ENCODE peak calls at places on chromosomes 3 and 15, in five cellular contexts. I is B cell, D is coronary artery, G is IMR-90, T is mucosa of descending colon. V is an unnamed sample.

GRCh38 chr3:50390523-50391177 is 31.3 kb upstream of the TMEM115 start:
- DNase-seq in T (peak; percentile 57), G (no peak), D (no peak), I (no peak), V (no peak)

GRCh38 chr3:187185759-187186158 is 11.5 kb upstream of the RTP1 start:
- DNase-seq in D (no peak), G (no peak), T (no peak), I (no peak), V (no peak)

GRCh38 chr3:106824856-106825255 is 552.4 kb upstream of the CCDC54 start:
- DNase-seq in T (no peak), D (no peak), G (peak; percentile 65), I (peak; percentile 3), V (no peak)

GRCh38 chr3:52437326-52438103 is 7.4 kb downstream of the SEMA3G start:
- DNase-seq in I (no peak), T (peak; percentile 82), D (no peak), G (no peak), V (no peak)

GRCh38 chr15:32898991-32899613 is 181.3 kb downstream of the GREM1 start:
- DNase-seq in G (no peak), D (no peak), T (no peak), I (peak; percentile 66), V (no peak)

GRCh38 chr3:74546426-74546825 is 68.0 kb downstream of the CNTN3 start:
- DNase-seq in G (peak; percentile 30), I (no peak), T (no peak), D (no peak), V (no peak)

GRCh38 chr3:160381470-160381869 is 17.6 kb downstream of the IFT80 start:
- DNase-seq in I (no peak), T (no peak), D (no peak), G (peak; percentile 66), V (no peak)

GRCh38 chr3:79467721-79468120 is 300.1 kb downstream of the ROBO1 start:
- DNase-seq in T (no peak), D (no peak), G (no peak), I (no peak), V (no peak)

GRCh38 chr15:97084650-97085049 is 754.1 kb downstream of the NR2F2 start:
- DNase-seq in G (no peak), D (no peak), I (no peak), T (no peak), V (no peak)

GRCh38 chr3:194930439-194931204 is 244.9 kb downstream of the FAM43A start:
- DNase-seq in G (peak; percentile 46), D (no peak), I (no peak), T (no peak), V (no peak)

GRCh38 chr3:36257117-36257516 is 123.2 kb upstream of the STAC start:
- DNase-seq in T (no peak), I (no peak), G (no peak), D (no peak), V (no peak)

GRCh38 chr3:62131620-62132019 is 241.7 kb downstream of the FEZF2 start:
- DNase-seq in T (no peak), I (no peak), G (peak; percentile 11), D (no peak), V (no peak)

GRCh38 chr15:89885611-89886010 is 8.2 kb downstream of the AP3S2 start:
- DNase-seq in T (no peak), D (no peak), G (no peak), I (no peak), V (no peak)

GRCh38 chr15:101503296-101503599 is 13.7 kb upstream of the PCSK6 start:
- DNase-seq in G (no peak), T (no peak), I (no peak), D (no peak), V (no peak)

GRCh38 chr3:111764645-111765091 is 94.4 kb upstream of the PHLDB2 start:
- DNase-seq in G (peak; percentile 59), D (no peak), I (no peak), T (no peak), V (no peak)

GRCh38 chr15:53872410-53872809 is 105.8 kb upstream of the UNC13C start:
- DNase-seq in T (no peak), G (no peak), D (no peak), I (no peak), V (no peak)

GRCh38 chr3:77690284-77690869 is 650.5 kb downstream of the ROBO2 start:
- DNase-seq in I (no peak), T (no peak), D (no peak), G (no peak), V (no peak)

GRCh38 chr15:31485911-31486461 is 159.4 kb downstream of the KLF13 start:
- DNase-seq in T (peak; percentile 18), G (no peak), D (peak; percentile 55), I (no peak), V (no peak)

GRCh38 chr3:145248928-145249327 is 912.1 kb downstream of the PLOD2 start:
- DNase-seq in G (no peak), I (no peak), T (no peak), D (no peak), V (no peak)

GRCh38 chr15:45457215-45457614 is 65.3 kb downstream of the SLC30A4 start:
- DNase-seq in T (no peak), I (no peak), D (no peak), G (no peak), V (no peak)

GRCh38 chr3:14379842-14380241 is 22.6 kb upstream of the SLC6A6 start:
- DNase-seq in G (no peak), I (no peak), T (no peak), D (no peak), V (no peak)

GRCh38 chr3:139325551-139325950 is 18.3 kb upstream of the MRPS22 start:
- DNase-seq in D (peak; percentile 35), T (no peak), I (no peak), G (no peak), V (no peak)

GRCh38 chr15:85879334-85880163 is 84.8 kb upstream of the KLHL25 start:
- DNase-seq in T (no peak), G (no peak), I (no peak), D (no peak), V (no peak)

GRCh38 chr15:64949383-64950141 is 37.9 kb downstream of the ANKDD1A start:
- DNase-seq in G (no peak), I (no peak), T (no peak), D (no peak), V (no peak)

GRCh38 chr15:64749167-64749566 is 26.2 kb downstream of the RBPMS2 start:
- DNase-seq in G (peak; percentile 86), I (no peak), D (no peak), T (no peak), V (no peak)

GRCh38 chr3:146503459-146504202 is 34.3 kb upstream of the PLSCR2 start:
- DNase-seq in T (peak; percentile 47), G (peak; percentile 95), D (no peak), I (no peak), V (no peak)

GRCh38 chr3:62149962-62150361 is 223.4 kb downstream of the FEZF2 start:
- DNase-seq in D (no peak), T (no peak), I (no peak), G (peak; percentile 77), V (no peak)

GRCh38 chr3:115766587-115767492 is 143.5 kb downstream of the GAP43 start:
- DNase-seq in D (no peak), T (no peak), I (no peak), G (peak; percentile 81), V (no peak)

GRCh38 chr3:43863966-43864933 is 173.5 kb downstream of the ABHD5 start:
- DNase-seq in T (no peak), D (no peak), I (no peak), G (no peak), V (no peak)

GRCh38 chr3:43035801-43036340 is 56.8 kb downstream of the GASK1A start:
- DNase-seq in T (no peak), I (no peak), G (no peak), D (peak; percentile 38), V (no peak)

GRCh38 chr3:71052725-71053124 is 530.8 kb downstream of the FOXP1 start:
- DNase-seq in G (no peak), D (no peak), T (no peak), I (no peak), V (no peak)

GRCh38 chr3:147200545-147200944 is 205.8 kb downstream of the ZIC4 start:
- DNase-seq in G (peak; percentile 84), T (no peak), I (no peak), D (no peak), V (no peak)

GRCh38 chr3:28982906-28983305 is 298.0 kb upstream of the RBMS3 start:
- DNase-seq in D (no peak), T (no peak), I (no peak), G (no peak), V (no peak)

GRCh38 chr3:113166719-113167492 is 44.5 kb upstream of the BOC start:
- DNase-seq in T (peak; percentile 51), I (no peak), G (peak; percentile 65), D (no peak), V (no peak)

GRCh38 chr3:187130346-187131066 is 8.8 kb downstream of the RPL39L start:
- DNase-seq in D (no peak), I (peak; percentile 70), T (no peak), G (peak; percentile 62), V (no peak)

GRCh38 chr15:66952756-66953522 is 112.5 kb upstream of the SMAD3 start:
- DNase-seq in G (no peak), D (peak; percentile 62), I (no peak), T (no peak), V (no peak)

GRCh38 chr15:72380743-72381142 is 4.9 kb upstream of the HEXA start:
- DNase-seq in I (no peak), D (no peak), G (no peak), T (no peak), V (no peak)
- TF ChIP-seq CTCF in I (no peak), D (no peak), G (no peak), T (no peak), V (no peak)

GRCh38 chr3:45078910-45079522 is 52.9 kb downstream of the CLEC3B start:
- DNase-seq in T (peak; percentile 58), I (no peak), D (no peak), G (peak; percentile 52), V (no peak)
- TF ChIP-seq CTCF in T (no peak), I (no peak), D (no peak), G (peak; percentile 17), V (no peak)

DNA sequence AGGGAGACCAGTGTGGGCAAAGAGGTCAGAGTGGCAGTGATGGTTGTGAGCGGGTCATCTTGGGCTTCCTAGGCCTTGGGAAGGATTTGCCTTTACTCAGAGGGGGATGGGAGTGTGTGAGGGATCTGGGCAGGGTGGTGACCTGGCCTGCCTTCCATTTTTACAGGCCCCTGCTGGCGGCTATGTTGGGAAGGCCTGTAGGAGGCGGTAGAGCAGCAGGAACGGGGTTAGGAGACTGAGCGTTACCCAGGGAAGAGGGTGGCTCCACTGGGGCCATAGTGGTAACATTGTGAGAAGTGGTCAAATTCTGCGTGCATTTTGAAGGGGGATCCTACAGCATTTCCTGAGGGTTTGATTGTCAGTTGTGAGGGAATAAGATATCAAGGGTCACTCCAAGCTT is 307.3 kb upstream of the CTDSPL start:
- DNase-seq in D (no peak), I (no peak), T (no peak), G (no peak), V (no peak)
- TF ChIP-seq CTCF in D (no peak), I (no peak), T (no peak), G (no peak), V (no peak)

DNA sequence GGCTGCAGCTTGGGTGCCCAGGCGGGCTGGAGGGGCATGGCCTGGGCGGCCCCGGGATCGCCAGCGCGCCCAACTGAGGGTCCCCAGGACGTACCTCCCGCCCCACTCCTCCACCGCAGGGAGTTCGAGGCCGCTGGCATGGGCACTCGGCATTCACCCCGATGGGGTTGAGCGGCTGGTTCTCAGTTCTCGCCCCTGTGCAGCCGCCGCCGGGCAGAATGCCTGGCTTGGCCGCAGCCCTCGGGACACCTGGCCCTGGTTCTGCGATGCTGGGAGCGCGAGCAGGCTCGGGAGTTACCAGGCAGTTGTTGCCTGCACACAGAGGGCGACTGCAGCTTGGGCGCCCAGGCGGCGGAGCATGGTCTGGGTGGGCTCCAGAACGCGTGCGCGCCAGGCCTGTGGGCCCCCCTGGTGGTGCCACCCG is 121.4 kb downstream of the LMLN start:
- DNase-seq in G (no peak), D (no peak), T (peak; percentile 21), I (no peak), V (no peak)
- TF ChIP-seq CTCF in G (no peak), D (no peak), T (no peak), I (no peak), V (no peak)

V was measured in natural killer cell.